ENCODE peak calls at places on chromosome 21, in seven cellular contexts. I is PC-3, C is GM23338, O is GM23248, R is neural progenitor cell, A is hepatocyte, Z is HCT116. F is an unnamed sample.

GRCh38 chr21:28885853-28886177 is 106.9 kb downstream of the LTN1 start:
- DNase-seq in Z (no peak), A (no peak), C (no peak), O (peak; percentile 78), R (no peak), I (no peak), F (no peak)

GRCh38 chr21:28135646-28136045 is 857.0 kb downstream of the LTN1 start:
- DNase-seq in R (no peak), I (no peak), A (no peak), O (peak; percentile 2), Z (no peak), C (no peak), F (no peak)

GRCh38 chr21:42746593-42747266 is 93.3 kb downstream of the PDE9A start:
- DNase-seq in C (no peak), R (no peak), O (no peak), I (no peak), Z (no peak), A (no peak), F (no peak)

GRCh38 chr21:39728341-39728740 is 16.6 kb upstream of the IGSF5 start:
- DNase-seq in I (no peak), Z (no peak), R (no peak), O (no peak), C (no peak), A (no peak), F (no peak)

GRCh38 chr21:14923468-14923867 is 141.3 kb downstream of the NRIP1 start:
- DNase-seq in A (no peak), C (no peak), O (peak; percentile 64), I (no peak), Z (no peak), R (no peak), F (no peak)

GRCh38 chr21:46081022-46081861 is 16.7 kb upstream of the COL6A2 start:
- DNase-seq in A (peak; percentile 6), R (no peak), I (peak; percentile 55), C (no peak), Z (no peak), O (peak; percentile 82), F (no peak)

GRCh38 chr21:23217597-23217996 is 2219.4 kb downstream of the NCAM2 start:
- DNase-seq in O (no peak), C (no peak), A (no peak), I (peak; percentile 68), Z (no peak), R (no peak), F (no peak)

GRCh38 chr21:42473495-42474042 is 22.5 kb downstream of the RSPH1 start:
- DNase-seq in A (no peak), C (no peak), R (no peak), Z (no peak), O (no peak), I (no peak), F (no peak)

GRCh38 chr21:45981154-45981606 is 390 bp upstream of the COL6A1 start:
- DNase-seq in Z (peak; percentile 52), A (peak; percentile 91), O (peak; percentile 93), R (peak; percentile 91), C (peak; percentile 85), I (peak; percentile 66), F (peak; percentile 41)

GRCh38 chr21:17925000-17925610 is 105.9 kb upstream of the C21orf91 start:
- DNase-seq in O (peak; percentile 68), R (peak; percentile 83), C (peak; percentile 87), I (peak; percentile 83), Z (peak; percentile 59), A (peak; percentile 84), F (peak; percentile 73)

GRCh38 chr21:43375827-43376795 is 50.8 kb downstream of the SIK1 start:
- DNase-seq in O (no peak), C (no peak), Z (no peak), A (no peak), R (no peak), I (no peak), F (no peak)

GRCh38 chr21:25934771-25935224 is 200.0 kb downstream of the GABPA start:
- DNase-seq in R (no peak), O (peak; percentile 97), Z (no peak), C (no peak), I (peak; percentile 98), A (peak; percentile 27), F (peak; percentile 21)

GRCh38 chr21:19440792-19441494 is 1037.4 kb upstream of the TMPRSS15 start:
- DNase-seq in I (no peak), C (no peak), R (no peak), Z (no peak), A (no peak), O (no peak), F (no peak)

GRCh38 chr21:36355071-36355680 is 30.0 kb upstream of the CHAF1B start:
- DNase-seq in A (no peak), C (no peak), I (no peak), Z (no peak), O (no peak), R (no peak), F (no peak)

GRCh38 chr21:36349315-36349714 is 29.3 kb downstream of the MORC3 start:
- DNase-seq in C (no peak), O (no peak), Z (no peak), R (no peak), I (no peak), A (no peak), F (no peak)

GRCh38 chr21:36347962-36348328 is 27.9 kb downstream of the MORC3 start:
- DNase-seq in R (no peak), C (no peak), A (no peak), O (peak; percentile 61), Z (no peak), I (peak; percentile 17), F (no peak)

GRCh38 chr21:36347278-36347961 is 27.4 kb downstream of the MORC3 start:
- DNase-seq in A (no peak), O (peak; percentile 32), I (no peak), R (no peak), C (no peak), Z (no peak), F (no peak)

DNA sequence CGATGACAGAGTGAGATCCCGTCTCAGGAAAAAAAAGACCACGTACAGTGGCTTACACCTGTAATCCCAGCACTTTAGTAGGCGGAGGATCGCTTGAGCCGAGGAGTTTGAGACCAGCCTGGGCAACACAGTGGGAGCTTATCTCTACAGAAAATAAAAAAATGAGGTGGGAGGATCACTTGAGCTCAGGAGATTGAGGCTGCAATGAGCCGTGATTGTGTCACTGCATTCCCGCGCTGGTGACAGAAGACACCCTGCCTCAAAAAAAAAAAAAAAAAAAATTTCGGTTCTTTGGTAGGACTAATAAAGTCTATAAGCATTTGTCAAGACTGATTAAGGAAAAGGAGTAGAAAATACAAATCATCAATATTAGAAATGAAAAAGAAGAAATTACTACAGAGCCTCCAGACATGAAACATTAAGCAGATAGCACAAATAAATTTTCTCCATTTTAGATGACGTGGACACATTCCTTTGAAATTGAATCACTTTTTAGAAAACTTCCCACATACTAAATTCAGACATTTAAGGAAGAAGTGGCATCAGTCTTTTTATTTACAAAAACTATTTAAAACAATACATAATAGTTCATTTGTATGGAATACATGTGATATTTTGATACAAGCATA is 30.4 kb downstream of the MORC3 start:
- DNase-seq in C (no peak), Z (no peak), A (no peak), R (no peak), I (no peak), O (peak; percentile 69), F (no peak)
- H4K20me1 ChIP-seq in C (peaks cover 6% of the 10 kb centered on the region), Z (no peaks in the 10 kb centered on the region), A (no peaks in the 10 kb centered on the region), R (peaks cover 21% of the 10 kb centered on the region), I (no peaks in the 10 kb centered on the region), O (no peaks in the 10 kb centered on the region), F (no peaks in the 10 kb centered on the region)

GRCh38 chr21:44920694-44921604 is at the start of gene ITGB2:
- DNase-seq in R (no peak), I (no peak), C (peak; percentile 36), A (no peak), O (no peak), Z (no peak), F (no peak)
- TF ChIP-seq EZH2 in R (no peak), I (no peak), C (peak; percentile 47), A (no peak), O (no peak), Z (no peak), F (no peak)

GRCh38 chr21:27045281-27045985 is 78.5 kb upstream of the ADAMTS5 start:
- DNase-seq in Z (no peak), I (peak; percentile 3), O (peak; percentile 11), C (no peak), R (no peak), A (no peak), F (no peak)

GRCh38 chr21:27043377-27043776 is 76.5 kb upstream of the ADAMTS5 start:
- DNase-seq in O (no peak), I (no peak), C (peak; percentile 32), R (no peak), A (no peak), Z (no peak), F (no peak)

DNA sequence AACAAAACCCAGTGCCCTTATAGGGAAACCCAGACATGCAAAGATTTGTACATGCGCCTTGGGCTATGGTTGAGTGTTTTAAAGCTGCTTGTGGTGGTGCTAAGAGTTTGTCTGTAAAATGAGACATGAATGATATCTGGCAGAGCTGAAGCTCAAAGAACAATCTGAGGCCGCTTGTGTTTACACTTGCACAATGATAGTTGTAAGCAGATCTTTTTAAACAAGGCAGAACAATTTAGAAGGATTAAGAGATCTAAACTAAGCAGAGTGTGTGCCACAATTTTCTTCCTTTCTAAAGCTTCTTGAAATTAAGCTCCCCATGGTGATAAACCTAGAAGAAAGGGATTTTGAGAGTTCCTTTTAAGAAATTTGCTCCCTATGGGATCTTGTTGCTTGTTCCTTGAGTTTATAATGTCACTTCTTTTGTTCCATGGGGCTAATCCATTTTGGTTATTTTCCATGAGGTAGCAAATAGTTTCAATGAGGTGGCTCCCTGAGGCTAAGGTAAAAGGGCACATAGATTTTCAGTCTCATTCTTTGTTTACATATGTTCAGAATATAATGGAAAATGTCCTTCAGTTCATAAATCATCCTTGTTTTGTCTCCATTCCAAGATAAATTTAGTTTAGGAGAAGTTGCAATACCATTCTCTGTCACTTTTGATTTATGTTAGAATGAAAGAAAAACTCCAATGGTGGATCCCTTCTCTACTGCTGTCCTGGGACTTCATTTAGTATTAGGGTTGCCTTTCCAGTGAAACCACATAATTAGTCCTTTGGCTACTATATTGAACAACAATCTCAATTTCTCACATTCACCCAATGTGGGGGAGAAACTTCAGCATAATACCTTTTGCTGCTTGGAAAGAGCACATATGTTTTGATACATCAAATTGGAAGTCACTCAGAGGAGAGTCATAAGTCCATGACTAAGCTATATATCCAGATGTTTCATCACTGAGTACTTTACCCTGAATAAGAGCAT is 80.7 kb upstream of the ADAMTS5 start:
- DNase-seq in I (peak; percentile 53), O (peak; percentile 73), Z (no peak), A (peak; percentile 60), R (peak; percentile 48), C (no peak), F (no peak)
- TF ChIP-seq EZH2phosphoT487 in I (no peak), O (no peak), Z (no peak), A (peak; percentile 96), R (peak; percentile 98), C (no peak), F (no peak)

GRCh38 chr21:34840693-34841092 is 171.9 kb downstream of the CLIC6 start:
- DNase-seq in I (no peak), R (no peak), Z (no peak), A (no peak), C (no peak), O (no peak), F (no peak)

GRCh38 chr21:34836933-34837505 is 168.2 kb downstream of the CLIC6 start:
- DNase-seq in Z (no peak), C (no peak), R (no peak), A (no peak), O (peak; percentile 53), I (no peak), F (no peak)

GRCh38 chr21:34841154-34841553 is 172.4 kb downstream of the CLIC6 start:
- DNase-seq in I (no peak), C (no peak), Z (no peak), O (no peak), A (no peak), R (no peak), F (no peak)

GRCh38 chr21:34836103-34836932 is 167.5 kb downstream of the CLIC6 start:
- DNase-seq in I (peak; percentile 99), A (peak; percentile 85), Z (peak; percentile 97), R (no peak), C (no peak), O (peak; percentile 100), F (no peak)

GRCh38 chr21:34839070-34839820 is 170.5 kb downstream of the CLIC6 start:
- DNase-seq in C (no peak), Z (no peak), R (no peak), I (no peak), O (no peak), A (no peak), F (no peak)
- H4K20me1 ChIP-seq in C (no peaks in the 10 kb centered on the region), Z (no peaks in the 10 kb centered on the region), R (no peaks in the 10 kb centered on the region), I (peaks cover 25% of the 10 kb centered on the region), O (peaks cover 3% of the 10 kb centered on the region), A (no peaks in the 10 kb centered on the region), F (no peaks in the 10 kb centered on the region)